ENCODE peak calls at places on chromosomes 16 and 17, in four cellular contexts. One of them, this sample, is unnamed.

GRCh38 chr16:86248325-86248905 is 261.9 kb upstream of the FOXF1 start:
- DNase-seq in neural crest cell: no peak
- DNase-seq in H7: no peak
- DNase-seq in Daoy: no peak
- DNase-seq in this sample: no peak

GRCh38 chr17:72536788-72537187 is 416.0 kb downstream of the SOX9 start:
- DNase-seq in neural crest cell: no peak
- DNase-seq in H7: no peak
- DNase-seq in Daoy: no peak
- DNase-seq in this sample: no peak

GRCh38 chr16:3935921-3936320 is 55.4 kb upstream of the CREBBP start:
- DNase-seq in neural crest cell: no peak
- DNase-seq in Daoy: no peak
- DNase-seq in H7: peak
- DNase-seq in this sample: no peak

GRCh38 chr16:13186813-13187212 is 285.4 kb downstream of the SHISA9 start:
- DNase-seq in neural crest cell: no peak
- DNase-seq in Daoy: no peak
- DNase-seq in H7: peak
- DNase-seq in this sample: no peak

GRCh38 chr17:66829386-66829864 is 5.5 kb upstream of the CACNG5 start:
- DNase-seq in Daoy: peak
- DNase-seq in H7: peak
- DNase-seq in neural crest cell: peak
- DNase-seq in this sample: no peak

GRCh38 chr17:80063815-80064585 is 27.6 kb downstream of the CCDC40 start:
- DNase-seq in neural crest cell: no peak
- DNase-seq in H7: peak
- DNase-seq in Daoy: peak
- DNase-seq in this sample: no peak

GRCh38 chr17:74211141-74211928 is 2.0 kb upstream of the TTYH2 start:
- DNase-seq in Daoy: peak
- DNase-seq in H7: peak
- DNase-seq in neural crest cell: no peak
- DNase-seq in this sample: no peak

GRCh38 chr17:47013341-47013740 is 34.3 kb upstream of the RPRML start:
- DNase-seq in neural crest cell: no peak
- DNase-seq in H7: no peak
- DNase-seq in Daoy: no peak
- DNase-seq in this sample: no peak

GRCh38 chr16:89253548-89254287 is 36.2 kb downstream of the ZNF778 start:
- DNase-seq in H7: no peak
- DNase-seq in neural crest cell: no peak
- DNase-seq in Daoy: no peak
- DNase-seq in this sample: no peak

GRCh38 chr16:23174622-23175021 is 7.9 kb upstream of the SCNN1G start:
- DNase-seq in neural crest cell: no peak
- DNase-seq in Daoy: no peak
- DNase-seq in H7: peak
- DNase-seq in this sample: no peak

This sample was measured in effector CD8-positive, alpha-beta T cell.